ENCODE peak calls at places on chromosome 11, in seven cellular contexts. Q is RCC 7860, B is EH, H is G401, W is epithelial cell of esophagus, K is H7, L is ACHN. M is an unnamed sample.

GRCh38 chr11:72591785-72592490 is 82.3 kb downstream of the PDE2A start:
- DNase-seq in W (no peak), H (peak; percentile 90), L (no peak), B (no peak), Q (no peak), K (no peak), M (no peak)

GRCh38 chr11:61922539-61922938 is 5.2 kb upstream of the RAB3IL1 start:
- DNase-seq in K (peak; percentile 45), Q (no peak), L (no peak), H (no peak), B (peak; percentile 91), W (no peak), M (peak; percentile 57)

GRCh38 chr11:119460582-119460981 is 37.6 kb upstream of the THY1 start:
- DNase-seq in L (no peak), B (peak; percentile 70), K (no peak), Q (no peak), W (no peak), H (no peak), M (peak; percentile 76)

GRCh38 chr11:85423794-85424193 is 203.3 kb downstream of the DLG2 start:
- DNase-seq in L (no peak), K (no peak), H (no peak), B (no peak), Q (no peak), W (no peak), M (no peak)

GRCh38 chr11:1360835-1361357 is 28.8 kb upstream of the BRSK2 start:
- DNase-seq in Q (no peak), B (no peak), K (peak; percentile 26), H (no peak), L (no peak), W (no peak), M (no peak)

GRCh38 chr11:128871165-128871564 is 4.1 kb upstream of the KCNJ1 start:
- DNase-seq in H (no peak), L (no peak), W (no peak), Q (no peak), K (peak; percentile 72), B (no peak), M (no peak)

GRCh38 chr11:71563401-71563800 is 2.0 kb upstream of the KRTAP5-10 start:
- DNase-seq in H (peak; percentile 16), K (peak; percentile 88), W (peak; percentile 52), L (peak; percentile 26), B (peak; percentile 59), Q (peak; percentile 59), M (peak; percentile 46)

GRCh38 chr11:131816046-131816445 is 445.6 kb downstream of the NTM start:
- DNase-seq in W (no peak), K (no peak), L (no peak), B (peak; percentile 10), Q (no peak), H (no peak), M (no peak)

GRCh38 chr11:60951909-60952741 is at the start of gene SLC15A3:
- DNase-seq in W (no peak), K (peak; percentile 77), L (peak; percentile 50), H (no peak), Q (no peak), B (peak; percentile 67), M (no peak)

GRCh38 chr11:117934526-117935307 is 5.5 kb upstream of the TMPRSS13 start:
- DNase-seq in Q (no peak), L (no peak), W (no peak), B (no peak), H (no peak), K (no peak), M (no peak)

GRCh38 chr11:134533511-134533910 is 121.5 kb upstream of the B3GAT1 start:
- DNase-seq in W (no peak), Q (no peak), L (no peak), H (no peak), K (no peak), B (no peak), M (no peak)

GRCh38 chr11:44622721-44623258 is 57.3 kb downstream of the CD82 start:
- DNase-seq in K (peak; percentile 30), B (no peak), H (no peak), L (no peak), W (peak; percentile 50), Q (no peak), M (peak; percentile 4)